ENCODE peak calls at places on chromosomes 5 and 9, in eight cellular contexts. M, T, Y, K, Q, Z, L and N are unnamed samples.

GRCh38 chr5:67401166-67401565 is 204.6 kb upstream of the CD180 start:
- DNase-seq in M (no peak), T (no peak), Y (no peak), K (no peak), Q (no peak), Z (no peak), L (no peak), N (peak; percentile 29)

GRCh38 chr9:107999011-107999410 is 509.4 kb upstream of the KLF4 start:
- DNase-seq in M (no peak), T (no peak), Y (no peak), K (no peak), Q (no peak), Z (no peak), L (no peak), N (no peak)

GRCh38 chr5:178211095-178212048 is 7.0 kb downstream of the HNRNPAB start:
- DNase-seq in M (no peak), T (no peak), Y (no peak), K (no peak), Q (no peak), Z (no peak), L (no peak), N (no peak)

GRCh38 chr5:40904205-40904993 is 4.9 kb upstream of the C7 start:
- DNase-seq in M (peak; percentile 88), T (peak; percentile 83), Y (peak; percentile 74), K (peak; percentile 93), Q (peak; percentile 93), Z (peak; percentile 66), L (peak; percentile 19), N (peak; percentile 67)

GRCh38 chr9:3719286-3719685 is 193.5 kb upstream of the RFX3 start:
- DNase-seq in M (no peak), T (no peak), Y (no peak), K (peak; percentile 29), Q (peak; percentile 3), Z (no peak), L (no peak), N (no peak)

GRCh38 chr5:88269222-88269771 is 652 bp upstream of the TMEM161B start:
- DNase-seq in M (peak; percentile 15), T (peak; percentile 16), Y (peak; percentile 15), K (peak; percentile 28), Q (no peak), Z (no peak), L (no peak), N (peak; percentile 30)

GRCh38 chr5:168006473-168007130 is 284.8 kb upstream of the WWC1 start:
- DNase-seq in M (no peak), T (peak; percentile 1), Y (no peak), K (no peak), Q (peak; percentile 13), Z (no peak), L (no peak), N (no peak)

GRCh38 chr9:110076894-110077725 is 130.8 kb downstream of the C9orf152 start:
- DNase-seq in M (peak; percentile 74), T (peak; percentile 79), Y (no peak), K (peak; percentile 74), Q (peak; percentile 64), Z (no peak), L (no peak), N (peak; percentile 51)

GRCh38 chr5:95859327-95860060 is 37.0 kb upstream of the GLRX start:
- DNase-seq in M (no peak), T (no peak), Y (peak; percentile 43), K (peak; percentile 92), Q (peak; percentile 88), Z (no peak), L (no peak), N (peak; percentile 85)

GRCh38 chr9:68970150-68970549 is 43.8 kb downstream of the PRKACG start:
- DNase-seq in M (no peak), T (no peak), Y (no peak), K (no peak), Q (no peak), Z (no peak), L (no peak), N (no peak)

GRCh38 chr9:127967151-127967809 is 13.5 kb downstream of the EEIG1 start:
- DNase-seq in M (no peak), T (no peak), Y (no peak), K (no peak), Q (no peak), Z (peak; percentile 65), L (no peak), N (no peak)

GRCh38 chr5:92163906-92164305 is 780.8 kb upstream of the ARRDC3 start:
- DNase-seq in M (no peak), T (no peak), Y (no peak), K (no peak), Q (no peak), Z (no peak), L (no peak), N (no peak)

GRCh38 chr5:76427481-76428140 is 24.5 kb downstream of the IQGAP2 start:
- DNase-seq in M (no peak), T (no peak), Y (no peak), K (no peak), Q (no peak), Z (no peak), L (no peak), N (no peak)

GRCh38 chr5:39775458-39776365 is 350.9 kb upstream of the DAB2 start:
- DNase-seq in M (peak; percentile 85), T (peak; percentile 92), Y (no peak), K (peak; percentile 95), Q (peak; percentile 74), Z (no peak), L (peak; percentile 32), N (peak; percentile 77)

GRCh38 chr5:79924936-79925893 is 65.8 kb downstream of the MTX3 start:
- DNase-seq in M (no peak), T (peak; percentile 41), Y (no peak), K (peak; percentile 20), Q (peak; percentile 22), Z (no peak), L (no peak), N (peak; percentile 44)

GRCh38 chr5:56116599-56117131 is 116.5 kb downstream of the ANKRD55 start:
- DNase-seq in M (no peak), T (no peak), Y (no peak), K (peak; percentile 34), Q (peak; percentile 43), Z (no peak), L (no peak), N (no peak)

GRCh38 chr5:54804086-54804485 is 181.3 kb downstream of the ESM1 start:
- DNase-seq in M (no peak), T (no peak), Y (no peak), K (no peak), Q (no peak), Z (no peak), L (no peak), N (no peak)

GRCh38 chr9:78871452-78872331 is 574.8 kb downstream of the PSAT1 start:
- DNase-seq in M (peak; percentile 88), T (peak; percentile 95), Y (peak; percentile 36), K (peak; percentile 85), Q (peak; percentile 70), Z (no peak), L (peak; percentile 88), N (peak; percentile 90)

GRCh38 chr9:101354143-101354764 is 30.6 kb downstream of the BAAT start:
- DNase-seq in M (no peak), T (no peak), Y (peak; percentile 35), K (no peak), Q (no peak), Z (no peak), L (no peak), N (no peak)

GRCh38 chr9:76415731-76416130 is 21.5 kb upstream of the RFK start:
- DNase-seq in M (peak; percentile 63), T (no peak), Y (peak; percentile 55), K (peak; percentile 79), Q (peak; percentile 82), Z (no peak), L (no peak), N (peak; percentile 66)

GRCh38 chr9:76414656-76415055 is 20.4 kb upstream of the RFK start:
- DNase-seq in M (peak; percentile 78), T (peak; percentile 69), Y (no peak), K (peak; percentile 90), Q (peak; percentile 80), Z (no peak), L (no peak), N (peak; percentile 35)

GRCh38 chr9:76413658-76414057 is 19.4 kb upstream of the RFK start:
- DNase-seq in M (no peak), T (no peak), Y (no peak), K (no peak), Q (no peak), Z (no peak), L (no peak), N (no peak)

GRCh38 chr9:76417394-76417793 is 23.2 kb upstream of the RFK start:
- DNase-seq in M (no peak), T (no peak), Y (no peak), K (no peak), Q (no peak), Z (no peak), L (no peak), N (no peak)

DNA sequence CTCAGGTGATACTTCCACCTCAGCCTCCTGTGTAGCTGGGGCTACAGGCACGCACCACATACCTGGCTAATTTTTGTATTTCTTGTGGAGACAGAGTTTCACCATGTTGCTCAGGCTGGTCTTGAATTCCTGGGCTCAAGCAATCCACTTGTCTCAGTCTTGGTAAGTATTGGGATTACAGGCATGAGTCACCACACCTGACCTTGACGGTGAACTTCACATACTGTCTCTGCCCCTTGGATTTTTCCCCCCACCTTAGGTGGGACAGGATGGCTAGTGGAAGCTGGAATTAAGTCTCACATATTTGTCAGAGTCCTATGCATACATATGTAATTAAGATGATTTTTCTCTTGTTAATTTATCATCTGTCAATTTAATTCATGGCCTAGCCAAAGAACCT is 20.9 kb upstream of the RFK start:
- DNase-seq in M (peak; percentile 33), T (no peak), Y (peak; percentile 24), K (peak; percentile 43), Q (peak; percentile 20), Z (no peak), L (no peak), N (no peak)
- TF ChIP-seq CTCF in M (no peak), T (no peak), Y (no peak), K (no peak), Q (no peak), Z (no peak), L (no peak), N (no peak)

DNA sequence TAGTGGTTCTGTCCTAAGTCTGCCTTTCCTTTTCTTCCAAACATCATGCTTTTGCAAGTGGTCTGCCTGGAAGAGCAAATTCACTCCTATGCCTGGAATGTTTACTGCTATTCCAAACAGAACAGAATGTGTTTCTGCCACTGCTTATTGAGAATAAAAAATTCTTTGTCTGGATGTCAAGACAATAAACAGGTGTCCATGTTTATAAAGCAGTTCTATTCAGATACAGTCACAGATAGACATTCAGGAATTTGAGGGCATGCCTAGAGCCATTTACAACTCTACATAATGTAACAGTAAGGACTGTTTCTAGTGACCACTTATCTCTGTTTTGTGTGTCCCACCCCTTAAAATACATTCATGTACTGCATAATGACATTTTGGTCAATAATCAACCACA is 166.3 kb upstream of the PPP2R2B start:
- DNase-seq in M (no peak), T (no peak), Y (no peak), K (no peak), Q (no peak), Z (no peak), L (no peak), N (no peak)
- H3K4me3 ChIP-seq in M (no peak overlapping the region), T (no peak overlapping the region), Y (no peak overlapping the region), K (no peak overlapping the region), Q (no peak overlapping the region), Z (no peak overlapping the region), L (no peak overlapping the region), N (no peak overlapping the region)

GRCh38 chr9:72871685-72872084 is 81.2 kb downstream of the ALDH1A1 start:
- DNase-seq in M (peak; percentile 37), T (peak; percentile 1), Y (no peak), K (peak; percentile 47), Q (peak; percentile 39), Z (no peak), L (no peak), N (no peak)
- TF ChIP-seq CTCF in M (peak; percentile 19), T (peak; percentile 38), Y (peak; percentile 71), K (peak; percentile 43), Q (peak; percentile 48), Z (no peak), L (peak; percentile 44), N (peak; percentile 28)

GRCh38 chr5:10566556-10567068 is 2.7 kb downstream of the ANKRD33B start:
- DNase-seq in M (no peak), T (no peak), Y (no peak), K (no peak), Q (no peak), Z (no peak), L (no peak), N (no peak)
- H3K4me3 ChIP-seq in M (no peak overlapping the region), T (peak overlapping the region; percentile 99), Y (no peak overlapping the region), K (no peak overlapping the region), Q (no peak overlapping the region), Z (peak overlapping the region; percentile 81), L (peak overlapping the region; percentile 95), N (peak overlapping the region; percentile 94)